ENCODE peak calls at places on chromosomes 4 and X, in five cellular contexts. P is H1, D is neuronal stem cell, R is mesenchymal stem cell, I is trophoblast cell. U is an unnamed sample.

GRCh38 chrX:96721398-96721797 is 36.8 kb downstream of the DIAPH2 start:
- DNase-seq in P (no peak), D (no peak), R (peak), I (no peak), U (no peak)

GRCh38 chrX:153476628-153477027 is 6.3 kb upstream of the HAUS7 start:
- DNase-seq in P (no peak), D (no peak), R (no peak), I (peak), U (no peak)

GRCh38 chr4:163554870-163555465 is 60.5 kb downstream of the TMA16 start:
- DNase-seq in P (no peak), D (no peak), R (peak), I (peak), U (no peak)

GRCh38 chr4:153788419-153789276 is at the start of gene SFRP2:
- DNase-seq in P (peak), D (peak), R (peak), I (no peak), U (peak)

GRCh38 chrX:22109442-22109841 is 77.3 kb downstream of the PHEX start:
- DNase-seq in P (no peak), D (no peak), R (peak), I (peak), U (no peak)

GRCh38 chr4:78613522-78614311 is 62.1 kb downstream of the ANXA3 start:
- DNase-seq in P (no peak), D (no peak), R (no peak), I (no peak), U (no peak)

GRCh38 chr4:91958651-91959050 is 345.1 kb upstream of the GRID2 start:
- DNase-seq in P (no peak), D (no peak), R (no peak), I (no peak), U (peak)

GRCh38 chrX:23369037-23369436 is 34.4 kb downstream of the PTCHD1 start:
- DNase-seq in P (no peak), D (no peak), R (peak), I (no peak), U (no peak)

GRCh38 chrX:130081421-130082045 is 28.8 kb downstream of the ELF4 start:
- DNase-seq in P (no peak), D (no peak), R (no peak), I (no peak), U (no peak)

GRCh38 chrX:65587616-65588526 is 53.3 kb upstream of the LAS1L start:
- DNase-seq in P (no peak), D (no peak), R (no peak), I (no peak), U (no peak)

GRCh38 chr4:157043131-157043530 is 32.8 kb upstream of the GLRB start:
- DNase-seq in P (no peak), D (peak), R (peak), I (no peak), U (peak)

GRCh38 chr4:40607224-40607623 is 22.4 kb downstream of the RBM47 start:
- DNase-seq in P (no peak), D (no peak), R (peak), I (peak), U (no peak)
- H2BK12ac ChIP-seq in P (no peak), D (no peak), R (no peak), I (no peak), U (no peak)

GRCh38 chr4:27915822-27916221 is 1055.2 kb downstream of the STIM2 start:
- DNase-seq in P (no peak), D (no peak), R (no peak), I (no peak), U (no peak)

GRCh38 chr4:27913738-27914137 is 1053.1 kb downstream of the STIM2 start:
- DNase-seq in P (no peak), D (no peak), R (no peak), I (no peak), U (no peak)

GRCh38 chr4:27916432-27917184 is 1056.0 kb downstream of the STIM2 start:
- DNase-seq in P (no peak), D (peak), R (no peak), I (no peak), U (no peak)

GRCh38 chr4:27921236-27921635 is 1060.6 kb downstream of the STIM2 start:
- DNase-seq in P (no peak), D (no peak), R (no peak), I (no peak), U (no peak)

GRCh38 chr4:27917381-27917780 is 1056.7 kb downstream of the STIM2 start:
- DNase-seq in P (no peak), D (peak), R (no peak), I (no peak), U (no peak)
- H2BK12ac ChIP-seq in P (no peak), D (no peak), R (no peak), I (no peak), U (no peak)

GRCh38 chr4:137688651-137689050 is 156.4 kb upstream of the PCDH18 start:
- DNase-seq in P (no peak), D (no peak), R (no peak), I (no peak), U (no peak)

GRCh38 chr4:137694138-137694537 is 161.8 kb upstream of the PCDH18 start:
- DNase-seq in P (no peak), D (no peak), R (no peak), I (no peak), U (no peak)

GRCh38 chr4:137693641-137694040 is 161.3 kb upstream of the PCDH18 start:
- DNase-seq in P (no peak), D (no peak), R (no peak), I (no peak), U (no peak)

GRCh38 chr4:137692205-137692604 is 159.9 kb upstream of the PCDH18 start:
- DNase-seq in P (no peak), D (no peak), R (no peak), I (no peak), U (no peak)
- H2BK12ac ChIP-seq in P (no peak), D (no peak), R (no peak), I (no peak), U (no peak)

GRCh38 chr4:73860175-73860574 is 7.1 kb downstream of the PF4V1 start:
- DNase-seq in P (no peak), D (no peak), R (peak), I (no peak), U (no peak)
- H2BK12ac ChIP-seq in P (no peak), D (no peak), R (no peak), I (no peak), U (no peak)

DNA sequence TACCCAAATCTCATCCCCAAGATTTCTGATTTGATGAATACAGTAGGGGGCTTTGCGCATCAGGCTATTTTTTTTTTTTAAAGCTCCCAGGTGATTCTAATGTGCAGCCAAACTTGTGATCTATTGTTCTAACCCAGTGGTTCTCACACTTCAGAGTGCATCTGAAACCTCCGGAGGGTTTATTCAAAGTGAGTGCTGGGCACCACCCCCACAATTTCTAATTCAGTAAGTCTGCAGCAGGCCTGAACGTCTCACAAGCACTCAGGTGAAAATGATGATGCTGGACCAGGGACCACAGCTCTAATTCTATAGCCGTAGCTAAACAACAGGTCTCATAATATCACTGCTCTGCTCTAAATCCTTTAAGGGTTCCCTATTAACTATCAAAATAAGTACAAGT is 211.4 kb downstream of the FMR1NB start:
- DNase-seq in P (no peak), D (no peak), R (no peak), I (no peak), U (no peak)
- H2BK12ac ChIP-seq in P (no peak), D (no peak), R (no peak), I (no peak), U (no peak)

U was measured in H9.